ENCODE peak calls at places on chromosomes 13 and 19, in four cellular contexts. H is GM12878, C is K562, R is HepG2. P is an unnamed sample.

GRCh38 chr19:2181618-2181997 is 17.9 kb downstream of the DOT1L start:
- DNase-seq in H (no peak), C (no peak), R (no peak), P (no peak)

GRCh38 chr13:102707465-102707864 is 12.6 kb upstream of the METTL21C start:
- DNase-seq in H (no peak), C (no peak), R (no peak), P (no peak)

GRCh38 chr19:1725100-1726064 is 27.9 kb upstream of the ONECUT3 start:
- DNase-seq in H (no peak), C (peak; percentile 100), R (peak; percentile 25), P (peak; percentile 78)

GRCh38 chr19:1773173-1773572 is 19.9 kb downstream of the ONECUT3 start:
- DNase-seq in H (no peak), C (no peak), R (no peak), P (no peak)

GRCh38 chr13:97273341-97273831 is 51.3 kb downstream of the MBNL2 start:
- DNase-seq in H (no peak), C (no peak), R (no peak), P (no peak)

GRCh38 chr19:6476155-6476895 is 5.3 kb downstream of the DENND1C start:
- DNase-seq in H (no peak), C (peak; percentile 79), R (peak; percentile 88), P (peak; percentile 100)

GRCh38 chr19:11987405-11988231 is 22.8 kb downstream of the ZNF763 start:
- DNase-seq in H (peak; percentile 68), C (peak; percentile 80), R (peak; percentile 55), P (peak; percentile 98)

GRCh38 chr19:47013041-47013517 is 6.6 kb upstream of the NPAS1 start:
- DNase-seq in H (no peak), C (peak; percentile 83), R (peak; percentile 56), P (peak; percentile 91)

GRCh38 chr19:44644391-44645016 is 794 bp downstream of the PVR start:
- DNase-seq in H (no peak), C (peak; percentile 32), R (peak; percentile 34), P (peak; percentile 50)

GRCh38 chr13:64725492-64725891 is 2504.6 kb downstream of the PCDH9 start:
- DNase-seq in H (no peak), C (no peak), R (peak; percentile 3), P (no peak)

GRCh38 chr13:64718116-64718515 is 2512.0 kb downstream of the PCDH9 start:
- DNase-seq in H (no peak), C (no peak), R (no peak), P (no peak)

DNA sequence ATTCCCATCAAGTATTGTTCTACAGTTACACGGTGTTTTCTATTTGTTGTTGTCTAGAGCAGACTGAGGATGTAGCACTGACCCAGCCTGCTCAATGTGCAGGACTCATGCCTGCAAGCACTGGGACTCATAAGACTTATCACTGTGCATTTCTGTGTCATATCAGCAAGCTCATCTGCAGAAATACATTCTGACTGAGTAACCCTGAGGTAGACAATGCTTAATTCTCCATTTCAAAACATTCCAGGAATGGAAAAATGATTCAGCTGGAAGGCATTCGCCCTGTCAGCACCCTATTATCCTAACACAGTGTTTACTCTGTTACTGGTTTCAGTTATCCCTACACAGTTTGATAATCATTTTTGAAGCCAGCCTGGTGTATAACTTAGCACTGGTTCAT is 2506.4 kb downstream of the PCDH9 start:
- DNase-seq in H (no peak), C (no peak), R (peak; percentile 62), P (no peak)
- TF ChIP-seq MAX in H (no peak), C (no peak), R (no peak), P (no peak)

DNA sequence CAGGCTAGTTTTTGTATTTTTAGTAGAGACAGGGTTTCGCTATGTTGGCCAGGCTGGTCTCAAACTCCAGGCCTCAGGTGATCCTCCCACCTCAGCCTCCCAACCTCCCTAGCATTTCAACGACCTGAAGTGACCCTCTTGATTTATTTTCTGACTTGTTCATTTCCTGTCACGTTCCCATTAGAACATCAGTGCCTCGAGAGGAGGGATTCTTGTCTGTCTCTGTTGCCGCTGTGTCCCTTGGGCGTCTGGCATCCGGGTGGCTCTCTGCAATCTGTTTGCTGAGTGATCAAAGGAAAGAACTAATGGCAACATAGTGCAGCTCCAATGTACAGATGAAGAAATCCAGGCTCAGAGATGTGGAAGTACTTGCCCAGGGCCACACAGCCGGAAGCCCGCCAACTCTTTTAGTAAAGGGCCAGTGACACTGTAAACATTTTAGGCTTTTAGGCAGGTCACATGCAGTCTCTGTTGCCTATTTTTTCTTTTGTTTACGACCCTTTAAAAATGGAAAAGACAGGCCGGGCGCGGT is 47.5 kb downstream of the NFIC start:
- DNase-seq in H (no peak), C (peak; percentile 7), R (peak; percentile 98), P (no peak)
- TF ChIP-seq USF2 in H (no peak), C (no peak), R (peak; percentile 2), P (no peak)

GRCh38 chr19:419721-420515 is 11.0 kb upstream of the C2CD4C start:
- DNase-seq in H (no peak), C (no peak), R (no peak), P (no peak)

GRCh38 chr19:413756-414420 is 4.9 kb upstream of the C2CD4C start:
- DNase-seq in H (no peak), C (no peak), R (no peak), P (no peak)

GRCh38 chr19:418761-419632 is 10.1 kb upstream of the C2CD4C start:
- DNase-seq in H (no peak), C (no peak), R (no peak), P (no peak)

GRCh38 chr19:415292-415691 is 6.3 kb upstream of the C2CD4C start:
- DNase-seq in H (no peak), C (no peak), R (no peak), P (no peak)

DNA sequence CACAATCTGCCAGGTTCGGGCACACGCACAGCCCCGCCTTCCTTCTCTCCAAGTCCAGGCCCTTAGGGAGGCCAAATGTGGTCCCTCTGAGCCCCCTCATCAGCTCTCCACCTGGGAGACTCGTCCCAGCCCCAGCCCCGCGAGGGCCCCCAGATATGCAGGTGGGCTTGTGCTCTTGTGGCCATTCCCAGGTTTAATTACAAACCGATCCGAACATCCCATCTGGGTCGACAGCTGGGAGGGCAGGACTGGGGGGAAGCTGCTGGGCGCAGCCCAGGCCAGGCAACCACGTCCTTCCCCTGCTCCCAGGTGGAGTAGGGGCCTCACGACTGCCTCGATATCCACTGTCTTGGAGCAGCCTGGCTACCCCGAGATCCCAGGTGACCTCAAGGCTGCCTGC is 7.5 kb upstream of the C2CD4C start:
- DNase-seq in H (no peak), C (no peak), R (no peak), P (no peak)
- TF ChIP-seq CBFB in H (no peak), C (no peak), R (no peak), P (no peak)

DNA sequence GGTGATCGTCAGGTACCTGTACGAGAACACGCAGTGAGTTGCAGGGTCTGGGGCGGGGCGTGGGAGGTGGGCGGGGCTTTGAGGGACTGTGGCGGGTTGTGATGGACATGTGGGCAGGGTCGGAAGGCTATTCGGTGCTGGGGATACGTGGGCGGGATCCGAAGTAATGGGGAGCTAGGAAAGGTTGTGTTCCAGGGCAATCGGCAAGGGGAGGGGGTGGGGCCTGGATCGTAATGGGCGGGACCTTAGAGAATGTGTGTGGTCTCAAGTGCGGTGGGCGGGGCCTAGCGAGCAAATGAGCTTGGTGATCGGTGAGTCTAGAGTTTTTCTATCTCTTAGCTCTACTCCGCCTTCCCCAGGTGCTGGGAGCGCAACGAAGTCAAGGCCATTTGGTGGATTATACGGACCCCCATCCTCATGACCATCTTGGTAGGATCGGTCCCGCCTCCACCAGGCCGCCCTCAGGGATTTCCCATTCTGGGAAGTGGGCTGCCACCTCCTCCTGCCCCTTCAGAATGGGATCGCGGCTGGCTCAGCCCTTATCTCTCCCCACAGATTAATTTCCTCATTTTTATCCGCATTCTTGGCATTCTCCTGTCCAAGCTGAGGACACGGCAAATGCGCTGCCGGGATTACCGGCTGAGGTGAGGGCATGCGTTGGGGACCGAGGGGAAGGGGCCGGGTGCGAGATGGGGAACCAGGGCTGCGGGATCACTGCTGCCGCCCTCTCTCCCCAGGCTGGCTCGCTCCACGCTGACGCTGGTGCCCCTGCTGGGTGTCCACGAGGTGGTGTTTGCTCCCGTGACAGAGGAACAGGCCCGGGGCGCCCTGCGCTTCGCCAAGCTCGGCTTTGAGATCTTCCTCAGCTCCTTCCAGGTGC is 9.6 kb downstream of the GIPR start:
- DNase-seq in H (peak; percentile 81), C (peak; percentile 57), R (peak; percentile 94), P (peak; percentile 98)
- TF ChIP-seq MAX in H (no peak), C (no peak), R (no peak), P (no peak)

GRCh38 chr13:99756281-99756680 is 215.3 kb downstream of the ZIC5 start:
- DNase-seq in H (no peak), C (no peak), R (peak; percentile 10), P (no peak)
- TF ChIP-seq USF2 in H (no peak), C (no peak), R (no peak), P (no peak)